ENCODE peak calls at places on chromosomes 16 and 17, in ten cellular contexts. K is GM13977, N is Calu3, Z is body of pancreas, W is HCT116, Q is choroid plexus epithelial cell, I is left ventricle myocardium inferior, S is heart right ventricle, J is AG04449, Y is tibial artery. C is an unnamed sample.

GRCh38 chr17:1999557-2000251 is 25.4 kb downstream of the RTN4RL1 start:
- DNase-seq in I (peak; percentile 57), N (peak; percentile 37), K (no peak), Z (peak; percentile 91), J (no peak), Q (peak; percentile 39), Y (peak; percentile 36), S (peak; percentile 62), W (no peak), C (no peak)

GRCh38 chr16:47197536-47198179 is 53.9 kb upstream of the NETO2 start:
- DNase-seq in I (peak; percentile 63), K (no peak), Z (no peak), Q (peak; percentile 61), S (peak; percentile 66), N (no peak), W (no peak), Y (peak; percentile 54), J (no peak), C (no peak)

GRCh38 chr17:40071720-40072480 is 9.1 kb downstream of the THRA start:
- DNase-seq in N (peak; percentile 100), I (peak; percentile 76), Y (peak; percentile 94), Z (peak; percentile 95), W (no peak), J (no peak), K (no peak), Q (no peak), S (peak; percentile 76), C (no peak)

GRCh38 chr17:64200080-64201042 is 62.7 kb downstream of the TEX2 start:
- DNase-seq in N (no peak), Z (no peak), Q (peak; percentile 49), J (no peak), S (no peak), W (no peak), Y (no peak), I (no peak), K (peak; percentile 24), C (no peak)

GRCh38 chr16:29230671-29231091 is 175.8 kb downstream of the NPIPB11 start:
- DNase-seq in W (no peak), Z (no peak), J (no peak), I (no peak), Q (peak; percentile 56), N (no peak), S (no peak), K (no peak), Y (no peak), C (no peak)

GRCh38 chr17:148757-149156 is 11.4 kb downstream of the SCGB1C2 start:
- DNase-seq in K (no peak), S (no peak), N (no peak), Y (no peak), J (no peak), Q (no peak), I (peak; percentile 4), W (no peak), Z (no peak), C (peak; percentile 3)

GRCh38 chr17:19371259-19372003 is 6.9 kb upstream of the MAPK7 start:
- DNase-seq in S (no peak), W (no peak), Q (no peak), K (no peak), Z (no peak), Y (peak; percentile 2), J (no peak), I (no peak), N (no peak), C (no peak)

GRCh38 chr17:17057057-17057551 is 14.8 kb downstream of the MPRIP start:
- DNase-seq in Y (no peak), W (no peak), N (no peak), Z (no peak), K (no peak), S (no peak), I (no peak), J (no peak), Q (no peak), C (no peak)

GRCh38 chr17:22266231-22266630 is 573.9 kb downstream of the KCNJ18 start:
- DNase-seq in W (no peak), K (no peak), J (no peak), Z (no peak), Q (no peak), I (no peak), Y (no peak), S (no peak), N (no peak), C (no peak)

GRCh38 chr17:41586863-41587495 is at the start of gene KRT14:
- DNase-seq in W (no peak), Y (no peak), I (no peak), J (no peak), K (no peak), N (no peak), S (no peak), Z (no peak), Q (no peak), C (no peak)

GRCh38 chr16:23359092-23359760 is 57.1 kb downstream of the SCNN1B start:
- DNase-seq in Q (no peak), Y (no peak), W (no peak), K (no peak), N (no peak), S (no peak), J (no peak), Z (no peak), I (no peak), C (no peak)

GRCh38 chr16:78894872-78895271 is 705.7 kb downstream of the MAF start:
- DNase-seq in K (no peak), Y (no peak), S (no peak), J (no peak), W (no peak), I (no peak), Z (peak; percentile 29), Q (no peak), N (no peak), C (no peak)

GRCh38 chr17:15124746-15125145 is 140.4 kb downstream of the PMP22 start:
- DNase-seq in J (no peak), W (no peak), Q (no peak), Z (no peak), N (no peak), K (no peak), S (no peak), I (no peak), Y (no peak), C (no peak)

GRCh38 chr17:10730956-10731879 is 1.4 kb upstream of the TMEM220 start:
- DNase-seq in N (no peak), Q (no peak), Y (no peak), I (no peak), S (no peak), Z (no peak), K (no peak), W (no peak), J (no peak), C (no peak)

GRCh38 chr16:67667817-67668494 is 1.3 kb downstream of the C16orf86 start:
- DNase-seq in Y (peak; percentile 88), W (peak; percentile 77), J (peak; percentile 54), K (peak; percentile 93), S (peak; percentile 82), Q (peak; percentile 92), Z (peak; percentile 93), N (peak; percentile 93), I (peak; percentile 82), C (peak; percentile 72)

GRCh38 chr16:85624646-85625045 is 11.5 kb downstream of the GSE1 start:
- DNase-seq in N (no peak), Q (no peak), I (no peak), W (no peak), Z (no peak), Y (no peak), J (no peak), K (no peak), S (no peak), C (no peak)

GRCh38 chr16:85625053-85625452 is 11.9 kb downstream of the GSE1 start:
- DNase-seq in K (no peak), Z (no peak), J (no peak), W (no peak), S (no peak), Y (no peak), Q (no peak), N (no peak), I (no peak), C (no peak)

GRCh38 chr16:85626191-85626951 is 13.2 kb downstream of the GSE1 start:
- DNase-seq in S (no peak), W (no peak), I (peak; percentile 40), Y (no peak), Q (no peak), J (no peak), Z (peak; percentile 68), K (no peak), N (no peak), C (no peak)

GRCh38 chr16:85623997-85624601 is 11.0 kb downstream of the GSE1 start:
- DNase-seq in I (no peak), K (no peak), W (no peak), J (no peak), Z (no peak), Q (no peak), Y (no peak), N (no peak), S (no peak), C (no peak)

GRCh38 chr16:85625485-85626117 is 12.5 kb downstream of the GSE1 start:
- DNase-seq in Y (no peak), J (no peak), Z (peak; percentile 59), Q (no peak), I (no peak), W (no peak), K (no peak), S (no peak), N (no peak), C (no peak)
- TF ChIP-seq CTCF in Y (no peak), J (no peak), Z (no peak), Q (no peak), I (no peak), W (no peak), K (no peak), S (no peak), N (no peak), C (no peak)

GRCh38 chr16:86291491-86291890 is 218.8 kb upstream of the FOXF1 start:
- DNase-seq in J (no peak), Y (no peak), Q (no peak), N (no peak), Z (no peak), W (no peak), S (no peak), K (no peak), I (no peak), C (no peak)
- TF ChIP-seq CTCF in J (no peak), Y (no peak), Q (no peak), N (no peak), Z (no peak), W (no peak), S (no peak), K (no peak), I (no peak), C (no peak)

GRCh38 chr16:82182237-82183003 is 12.4 kb upstream of the MPHOSPH6 start:
- DNase-seq in I (no peak), Z (no peak), K (no peak), Q (no peak), N (no peak), W (no peak), Y (no peak), S (no peak), J (no peak), C (no peak)
- TF ChIP-seq CTCF in I (no peak), Z (no peak), K (no peak), Q (no peak), N (no peak), W (no peak), Y (no peak), S (no peak), J (no peak), C (no peak)

DNA sequence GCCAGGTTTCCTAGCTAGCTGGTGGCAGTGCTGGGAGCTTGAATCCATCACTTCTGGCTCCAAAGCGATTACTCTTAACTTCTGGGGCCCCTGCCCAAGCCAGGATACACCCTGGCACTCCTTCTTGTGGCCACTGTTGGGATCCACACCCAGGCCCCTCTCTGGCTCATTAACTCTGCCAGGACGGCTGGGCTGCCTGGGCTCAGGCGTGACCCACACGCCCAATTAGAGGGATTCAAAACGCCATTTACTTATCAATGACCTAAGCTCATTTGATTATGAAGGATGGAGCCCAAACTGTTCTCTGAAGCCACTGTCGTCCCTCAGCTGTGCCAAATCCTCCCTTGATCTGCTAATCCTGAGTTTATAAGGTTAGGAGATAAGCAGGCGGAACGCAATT is 79.7 kb upstream of the BRD7 start:
- DNase-seq in K (no peak), Q (no peak), Y (no peak), W (no peak), I (no peak), Z (peak; percentile 15), N (peak; percentile 20), S (no peak), J (no peak), C (no peak)
- TF ChIP-seq CTCF in K (no peak), Q (no peak), Y (no peak), W (peak; percentile 43), I (no peak), Z (no peak), N (no peak), S (no peak), J (no peak), C (no peak)

C was measured in natural killer cell.